ENCODE peak calls at places on chromosomes 12 and 14, in eight cellular contexts. One of them, this sample, is unnamed.

GRCh38 chr14:20489093-20489994 is 16.0 kb upstream of the RNASE10 start:
- DNase-seq in HAP-1: no peak
- DNase-seq in T-cell: no peak
- DNase-seq in EL: peak
- DNase-seq in hippocampal formation: no peak
- DNase-seq in DMS153: no peak
- DNase-seq in endothelial cell: no peak
- DNase-seq in HCT116: no peak
- DNase-seq in this sample: no peak

GRCh38 chr12:102249073-102249854 is 51.6 kb upstream of the PMCH start:
- DNase-seq in T-cell: no peak
- DNase-seq in hippocampal formation: no peak
- DNase-seq in DMS153: peak
- DNase-seq in endothelial cell: no peak
- DNase-seq in HAP-1: peak
- DNase-seq in EL: no peak
- DNase-seq in HCT116: no peak
- DNase-seq in this sample: no peak

GRCh38 chr12:29700761-29701481 is 82.8 kb downstream of the TMTC1 start:
- DNase-seq in HCT116: no peak
- DNase-seq in T-cell: no peak
- DNase-seq in endothelial cell: no peak
- DNase-seq in EL: no peak
- DNase-seq in DMS153: no peak
- DNase-seq in hippocampal formation: no peak
- DNase-seq in HAP-1: no peak
- DNase-seq in this sample: no peak

GRCh38 chr12:75877588-75878381 is 153.8 kb downstream of the PHLDA1 start:
- DNase-seq in endothelial cell: no peak
- DNase-seq in T-cell: no peak
- DNase-seq in HAP-1: peak
- DNase-seq in hippocampal formation: no peak
- DNase-seq in DMS153: no peak
- DNase-seq in HCT116: no peak
- DNase-seq in EL: no peak
- DNase-seq in this sample: no peak

GRCh38 chr12:95417372-95417771 is 56.6 kb upstream of the METAP2 start:
- DNase-seq in EL: no peak
- DNase-seq in T-cell: no peak
- DNase-seq in hippocampal formation: no peak
- DNase-seq in DMS153: no peak
- DNase-seq in endothelial cell: no peak
- DNase-seq in HAP-1: no peak
- DNase-seq in HCT116: no peak
- DNase-seq in this sample: no peak

GRCh38 chr12:95553202-95553943 is 2.1 kb upstream of the USP44 start:
- DNase-seq in hippocampal formation: no peak
- DNase-seq in endothelial cell: no peak
- DNase-seq in HAP-1: no peak
- DNase-seq in T-cell: no peak
- DNase-seq in DMS153: no peak
- DNase-seq in HCT116: no peak
- DNase-seq in EL: no peak
- DNase-seq in this sample: no peak

GRCh38 chr12:123472438-123472849 is 14.5 kb downstream of the SNRNP35 start:
- DNase-seq in DMS153: no peak
- DNase-seq in EL: no peak
- DNase-seq in HAP-1: no peak
- DNase-seq in hippocampal formation: no peak
- DNase-seq in endothelial cell: no peak
- DNase-seq in T-cell: no peak
- DNase-seq in HCT116: no peak
- DNase-seq in this sample: no peak

GRCh38 chr14:69574266-69574953 is at the start of gene CCDC177:
- DNase-seq in EL: peak
- DNase-seq in DMS153: peak
- DNase-seq in endothelial cell: peak
- DNase-seq in HAP-1: peak
- DNase-seq in T-cell: peak
- DNase-seq in hippocampal formation: peak
- DNase-seq in HCT116: peak
- DNase-seq in this sample: peak

GRCh38 chr14:104657114-104657524 is 32.3 kb upstream of the INF2 start:
- DNase-seq in DMS153: no peak
- DNase-seq in T-cell: no peak
- DNase-seq in endothelial cell: no peak
- DNase-seq in EL: no peak
- DNase-seq in HAP-1: no peak
- DNase-seq in HCT116: no peak
- DNase-seq in hippocampal formation: peak
- DNase-seq in this sample: no peak

GRCh38 chr12:81255456-81255855 is 177.6 kb downstream of the ACSS3 start:
- DNase-seq in HAP-1: no peak
- DNase-seq in T-cell: no peak
- DNase-seq in DMS153: no peak
- DNase-seq in endothelial cell: no peak
- DNase-seq in hippocampal formation: no peak
- DNase-seq in HCT116: no peak
- DNase-seq in EL: no peak
- DNase-seq in this sample: no peak

GRCh38 chr12:52086944-52087835 is 7.7 kb downstream of the SMIM41 start:
- DNase-seq in hippocampal formation: no peak
- DNase-seq in endothelial cell: no peak
- DNase-seq in HAP-1: no peak
- DNase-seq in EL: no peak
- DNase-seq in DMS153: no peak
- DNase-seq in T-cell: no peak
- DNase-seq in HCT116: no peak
- DNase-seq in this sample: no peak

GRCh38 chr12:32896438-32897275 is at the start of gene PKP2:
- DNase-seq in T-cell: no peak
- DNase-seq in HAP-1: peak
- DNase-seq in endothelial cell: peak
- DNase-seq in HCT116: peak
- DNase-seq in DMS153: peak
- DNase-seq in hippocampal formation: peak
- DNase-seq in EL: no peak
- DNase-seq in this sample: peak

GRCh38 chr12:1911598-1912575 is 6.6 kb downstream of the CACNA2D4 start:
- DNase-seq in DMS153: peak
- DNase-seq in HCT116: no peak
- DNase-seq in T-cell: no peak
- DNase-seq in hippocampal formation: no peak
- DNase-seq in endothelial cell: no peak
- DNase-seq in HAP-1: no peak
- DNase-seq in EL: no peak
- DNase-seq in this sample: no peak

GRCh38 chr12:2503036-2503435 is 291.7 kb upstream of the FKBP4 start:
- DNase-seq in DMS153: no peak
- DNase-seq in hippocampal formation: no peak
- DNase-seq in HCT116: no peak
- DNase-seq in endothelial cell: no peak
- DNase-seq in T-cell: no peak
- DNase-seq in EL: no peak
- DNase-seq in HAP-1: no peak
- DNase-seq in this sample: no peak

GRCh38 chr12:15631007-15631715 is 158.0 kb downstream of the EPS8 start:
- DNase-seq in DMS153: no peak
- DNase-seq in hippocampal formation: no peak
- DNase-seq in EL: no peak
- DNase-seq in HCT116: no peak
- DNase-seq in T-cell: no peak
- DNase-seq in HAP-1: no peak
- DNase-seq in endothelial cell: no peak
- DNase-seq in this sample: no peak

GRCh38 chr12:78887008-78887407 is 22.4 kb downstream of the SYT1 start:
- DNase-seq in EL: peak
- DNase-seq in T-cell: no peak
- DNase-seq in HAP-1: no peak
- DNase-seq in HCT116: peak
- DNase-seq in hippocampal formation: no peak
- DNase-seq in endothelial cell: no peak
- DNase-seq in DMS153: no peak
- DNase-seq in this sample: peak

GRCh38 chr14:76904740-76905569 is 78.7 kb downstream of the LRRC74A start:
- DNase-seq in EL: peak
- DNase-seq in endothelial cell: no peak
- DNase-seq in T-cell: peak
- DNase-seq in HAP-1: no peak
- DNase-seq in hippocampal formation: no peak
- DNase-seq in DMS153: peak
- DNase-seq in HCT116: peak
- DNase-seq in this sample: peak

GRCh38 chr12:2292560-2292959 is 239.8 kb downstream of the CACNA1C start:
- DNase-seq in HAP-1: no peak
- DNase-seq in T-cell: no peak
- DNase-seq in hippocampal formation: no peak
- DNase-seq in EL: no peak
- DNase-seq in HCT116: no peak
- DNase-seq in endothelial cell: no peak
- DNase-seq in DMS153: no peak
- DNase-seq in this sample: no peak

GRCh38 chr12:63151061-63151897 is at the start of gene AVPR1A:
- DNase-seq in hippocampal formation: no peak
- DNase-seq in DMS153: no peak
- DNase-seq in HCT116: no peak
- DNase-seq in EL: peak
- DNase-seq in T-cell: no peak
- DNase-seq in endothelial cell: no peak
- DNase-seq in HAP-1: peak
- DNase-seq in this sample: peak

GRCh38 chr14:98623806-98624430 is 648.1 kb downstream of the BCL11B start:
- DNase-seq in HCT116: no peak
- DNase-seq in hippocampal formation: no peak
- DNase-seq in HAP-1: no peak
- DNase-seq in endothelial cell: no peak
- DNase-seq in T-cell: no peak
- DNase-seq in DMS153: peak
- DNase-seq in EL: no peak
- DNase-seq in this sample: no peak

GRCh38 chr14:64298773-64299172 is 4.6 kb upstream of the ESR2 start:
- DNase-seq in DMS153: no peak
- DNase-seq in hippocampal formation: no peak
- DNase-seq in EL: no peak
- DNase-seq in HCT116: no peak
- DNase-seq in HAP-1: no peak
- DNase-seq in T-cell: no peak
- DNase-seq in endothelial cell: no peak
- DNase-seq in this sample: no peak

GRCh38 chr12:10395390-10395998 is 5.7 kb upstream of the KLRK1 start:
- DNase-seq in hippocampal formation: no peak
- DNase-seq in HAP-1: peak
- DNase-seq in HCT116: no peak
- DNase-seq in DMS153: peak
- DNase-seq in T-cell: no peak
- DNase-seq in EL: peak
- DNase-seq in endothelial cell: no peak
- DNase-seq in this sample: peak

GRCh38 chr12:3712209-3712992 is 40.5 kb downstream of the CRACR2A start:
- DNase-seq in EL: no peak
- DNase-seq in DMS153: no peak
- DNase-seq in HCT116: no peak
- DNase-seq in hippocampal formation: no peak
- DNase-seq in T-cell: no peak
- DNase-seq in endothelial cell: no peak
- DNase-seq in HAP-1: no peak
- DNase-seq in this sample: no peak

GRCh38 chr12:56487448-56488040 is 417 bp downstream of the GLS2 start:
- DNase-seq in HAP-1: no peak
- DNase-seq in DMS153: no peak
- DNase-seq in hippocampal formation: no peak
- DNase-seq in T-cell: no peak
- DNase-seq in EL: peak
- DNase-seq in HCT116: no peak
- DNase-seq in endothelial cell: peak
- DNase-seq in this sample: no peak

GRCh38 chr14:101229666-101230065 is 326.1 kb upstream of the RTL1 start:
- DNase-seq in hippocampal formation: no peak
- DNase-seq in HAP-1: no peak
- DNase-seq in T-cell: no peak
- DNase-seq in HCT116: no peak
- DNase-seq in EL: no peak
- DNase-seq in endothelial cell: no peak
- DNase-seq in DMS153: no peak
- DNase-seq in this sample: no peak

GRCh38 chr12:44616385-44616784 is 259.7 kb downstream of the NELL2 start:
- DNase-seq in DMS153: no peak
- DNase-seq in HAP-1: no peak
- DNase-seq in hippocampal formation: no peak
- DNase-seq in HCT116: no peak
- DNase-seq in EL: no peak
- DNase-seq in T-cell: no peak
- DNase-seq in endothelial cell: no peak
- DNase-seq in this sample: no peak

This sample was measured in A549.